ENCODE peak calls at places on chromosome 11, in eight cellular contexts. S is tibial nerve, J is ovary, N is HCT116, E is breast epithelium, K is adrenal gland, C is A549, T is Peyer's patch. P is an unnamed sample.

GRCh38 chr11:126345759-126346585 is 9.5 kb upstream of the ST3GAL4 start:
- DNase-seq in E (no peak), C (no peak), K (peak), N (no peak), T (peak), J (peak), S (no peak), P (peak)

GRCh38 chr11:117815262-117815803 is 9.2 kb downstream of the FXYD2 start:
- DNase-seq in C (no peak), J (no peak), T (no peak), K (peak), S (peak), E (no peak), N (no peak), P (no peak)

GRCh38 chr11:84901986-84902385 is 725.2 kb downstream of the DLG2 start:
- DNase-seq in K (no peak), T (no peak), S (peak), N (no peak), J (no peak), C (no peak), E (no peak), P (no peak)

GRCh38 chr11:8354622-8355417 is 91.1 kb upstream of the LMO1 start:
- DNase-seq in E (no peak), T (peak), K (no peak), J (no peak), C (peak), S (no peak), N (no peak), P (no peak)

GRCh38 chr11:77503006-77503405 is 29.1 kb upstream of the PAK1 start:
- DNase-seq in T (no peak), S (no peak), C (no peak), N (no peak), J (no peak), E (no peak), K (peak), P (peak)

GRCh38 chr11:9957072-9957471 is 293.2 kb downstream of the SWAP70 start:
- DNase-seq in N (no peak), C (no peak), T (no peak), S (no peak), J (no peak), E (no peak), K (no peak), P (no peak)

GRCh38 chr11:86978756-86979608 is 23.8 kb upstream of the FZD4 start:
- DNase-seq in S (peak), E (no peak), T (no peak), K (no peak), N (peak), C (peak), J (no peak), P (peak)

GRCh38 chr11:117458275-117459120 is 130.8 kb downstream of the CEP164 start:
- DNase-seq in J (no peak), S (no peak), N (no peak), C (no peak), T (peak), E (no peak), K (no peak), P (no peak)

GRCh38 chr11:10581481-10582019 is 13.1 kb upstream of the LYVE1 start:
- DNase-seq in E (peak), J (no peak), T (no peak), C (no peak), N (no peak), K (peak), S (peak), P (no peak)

GRCh38 chr11:3021125-3021524 is 29.0 kb upstream of the NAP1L4 start:
- DNase-seq in E (no peak), T (peak), K (no peak), J (no peak), N (peak), S (no peak), C (peak), P (peak)

GRCh38 chr11:126765196-126765595 is 235.4 kb downstream of the KIRREL3 start:
- DNase-seq in E (no peak), K (no peak), T (no peak), J (no peak), N (no peak), S (no peak), C (no peak), P (no peak)

GRCh38 chr11:64238076-64238475 is 2.8 kb upstream of the FKBP2 start:
- DNase-seq in J (peak), S (no peak), C (no peak), N (no peak), T (no peak), E (no peak), K (peak), P (no peak)
- TF ChIP-seq POLR2A in J (no peak), S (no peak), C (no peak), N (no peak), T (no peak), E (no peak), K (no peak), P (no peak)

GRCh38 chr11:11985954-11986949 is 22.2 kb downstream of the DKK3 start:
- DNase-seq in C (no peak), S (no peak), E (no peak), J (no peak), N (no peak), T (no peak), K (no peak), P (no peak)

GRCh38 chr11:11988099-11988651 is 20.3 kb downstream of the DKK3 start:
- DNase-seq in S (no peak), J (no peak), C (peak), T (no peak), K (no peak), E (no peak), N (no peak), P (no peak)

GRCh38 chr11:11985016-11985715 is 23.3 kb downstream of the DKK3 start:
- DNase-seq in K (no peak), S (no peak), N (no peak), E (no peak), T (no peak), J (no peak), C (no peak), P (no peak)

GRCh38 chr11:11988862-11989261 is 19.6 kb downstream of the DKK3 start:
- DNase-seq in T (no peak), K (no peak), N (no peak), C (no peak), E (no peak), J (no peak), S (no peak), P (no peak)

DNA sequence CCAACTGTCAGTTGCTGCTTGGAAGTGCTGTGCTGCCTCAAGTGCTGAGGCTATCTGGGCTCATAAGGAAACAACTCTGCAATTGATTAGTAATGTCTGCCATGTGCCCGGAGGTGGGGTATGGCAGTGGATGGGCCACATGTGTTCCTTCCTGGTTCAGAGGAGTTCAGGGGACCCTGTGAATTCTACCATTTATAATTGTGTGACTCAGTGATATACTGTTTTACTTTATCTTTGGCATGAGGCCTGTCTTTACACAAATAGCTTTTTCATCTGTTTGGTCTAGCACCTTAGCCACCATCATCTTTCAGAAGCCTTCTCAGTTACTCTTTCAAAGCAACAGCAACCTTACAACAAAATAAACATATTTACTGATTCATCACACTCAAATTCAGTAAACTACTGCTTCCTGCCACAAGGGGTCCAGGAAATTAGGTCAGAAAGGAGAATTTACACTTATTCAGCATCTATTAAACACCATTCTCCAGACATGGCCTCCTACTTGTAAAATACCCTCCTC is 20.9 kb downstream of the DKK3 start:
- DNase-seq in J (no peak), E (no peak), T (no peak), N (no peak), C (peak), K (no peak), S (no peak), P (peak)
- TF ChIP-seq POLR2A in J (no peak), E (no peak), T (no peak), N (no peak), C (no peak), K (no peak), S (no peak), P (no peak)

DNA sequence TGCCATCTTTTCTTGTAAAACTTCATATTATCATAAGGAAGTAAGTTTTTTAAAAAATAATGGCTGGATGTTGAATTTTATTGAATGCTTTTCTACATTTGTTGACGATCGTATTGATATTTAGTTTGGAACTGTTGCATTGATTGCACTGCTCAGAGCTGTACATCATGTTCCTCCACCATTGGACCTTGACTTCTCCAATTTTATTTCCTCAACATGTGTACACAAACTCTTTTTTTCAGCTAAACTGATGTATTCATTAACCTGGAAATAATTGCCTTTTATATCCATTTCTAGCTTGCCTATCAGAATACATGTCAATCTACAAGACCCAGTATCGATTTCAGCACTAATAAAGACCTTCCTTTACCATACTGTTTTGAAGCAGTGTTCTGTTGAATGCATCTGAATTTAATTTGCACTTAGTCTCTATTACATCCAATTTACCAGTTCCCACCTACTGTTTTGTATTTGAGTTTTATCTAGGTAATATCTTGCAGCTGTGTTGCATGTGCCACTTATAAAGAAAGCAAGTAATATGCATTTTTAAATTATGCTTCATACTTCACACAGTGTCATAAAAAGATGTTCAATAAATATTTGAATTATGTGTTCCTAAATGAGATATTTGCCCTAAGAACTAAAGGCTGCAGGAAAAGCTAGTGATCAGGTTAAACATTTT is 5.5 kb downstream of the CEP57 start:
- DNase-seq in J (no peak), N (no peak), S (no peak), K (no peak), T (no peak), E (no peak), C (no peak), P (no peak)
- TF ChIP-seq POLR2A in J (no peak), N (no peak), S (no peak), K (no peak), T (no peak), E (no peak), C (no peak), P (no peak)

GRCh38 chr11:130451261-130452019 is 3.0 kb downstream of the ADAMTS15 start:
- DNase-seq in K (no peak), N (no peak), E (no peak), S (peak), C (no peak), J (no peak), T (no peak), P (no peak)

GRCh38 chr11:130449246-130449990 is 973 bp downstream of the ADAMTS15 start:
- DNase-seq in S (no peak), T (no peak), J (no peak), E (no peak), C (no peak), K (no peak), N (no peak), P (no peak)

GRCh38 chr11:130448039-130448415 is 418 bp upstream of the ADAMTS15 start:
- DNase-seq in K (no peak), E (no peak), N (no peak), C (no peak), T (no peak), S (no peak), J (no peak), P (no peak)

GRCh38 chr11:130448416-130449068 is at the start of gene ADAMTS15:
- DNase-seq in E (peak), N (peak), T (peak), S (peak), C (peak), J (peak), K (peak), P (no peak)

GRCh38 chr11:130449996-130450419 is 1.6 kb downstream of the ADAMTS15 start:
- DNase-seq in C (no peak), K (peak), J (peak), E (peak), N (no peak), S (peak), T (peak), P (peak)
- TF ChIP-seq POLR2A in C (no peak), K (no peak), J (no peak), E (no peak), N (no peak), S (no peak), T (no peak), P (no peak)

GRCh38 chr11:68354181-68354872 is 41.9 kb downstream of the LRP5 start:
- DNase-seq in T (peak), C (peak), E (peak), N (peak), J (peak), K (peak), S (peak), P (no peak)
- TF ChIP-seq POLR2A in T (no peak), C (no peak), E (no peak), N (no peak), J (no peak), K (no peak), S (no peak), P (no peak)

GRCh38 chr11:65454696-65455456 is 32.3 kb downstream of the NEAT1 start:
- DNase-seq in E (peak), S (peak), N (peak), C (peak), T (peak), K (peak), J (peak), P (peak)
- TF ChIP-seq POLR2A in E (peak), S (peak), N (peak), C (peak), T (peak), K (peak), J (peak), P (peak)

GRCh38 chr11:31809857-31810778 is 1.0 kb downstream of the PAX6 start:
- DNase-seq in S (no peak), T (peak), J (no peak), N (no peak), K (no peak), C (peak), E (no peak), P (peak)
- TF ChIP-seq POLR2A in S (no peak), T (no peak), J (no peak), N (no peak), K (no peak), C (no peak), E (no peak), P (no peak)

DNA sequence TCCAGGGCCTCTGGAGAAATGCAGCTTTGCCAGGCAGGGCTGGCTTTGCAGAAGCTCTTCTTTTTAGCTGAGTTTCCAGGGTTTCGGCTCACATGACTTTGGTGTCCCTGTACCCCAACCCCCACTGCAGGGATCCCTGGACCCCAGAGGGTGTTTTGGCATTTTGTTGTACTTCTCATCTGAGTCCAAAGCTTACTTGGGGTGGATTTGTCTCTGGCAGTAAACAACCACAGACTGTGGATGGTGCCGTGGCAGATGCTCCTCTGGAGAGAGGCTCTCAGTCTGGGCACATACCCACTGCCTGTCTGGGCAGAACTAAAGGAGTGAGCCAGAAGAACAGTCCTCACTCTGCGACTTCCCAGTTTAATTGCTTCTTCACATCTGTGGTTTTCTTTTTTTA is 49.6 kb downstream of the COMMD9 start:
- DNase-seq in J (no peak), S (no peak), E (no peak), K (no peak), N (no peak), T (no peak), C (no peak), P (no peak)
- TF ChIP-seq POLR2A in J (no peak), S (no peak), E (no peak), K (no peak), N (no peak), T (no peak), C (no peak), P (no peak)

DNA sequence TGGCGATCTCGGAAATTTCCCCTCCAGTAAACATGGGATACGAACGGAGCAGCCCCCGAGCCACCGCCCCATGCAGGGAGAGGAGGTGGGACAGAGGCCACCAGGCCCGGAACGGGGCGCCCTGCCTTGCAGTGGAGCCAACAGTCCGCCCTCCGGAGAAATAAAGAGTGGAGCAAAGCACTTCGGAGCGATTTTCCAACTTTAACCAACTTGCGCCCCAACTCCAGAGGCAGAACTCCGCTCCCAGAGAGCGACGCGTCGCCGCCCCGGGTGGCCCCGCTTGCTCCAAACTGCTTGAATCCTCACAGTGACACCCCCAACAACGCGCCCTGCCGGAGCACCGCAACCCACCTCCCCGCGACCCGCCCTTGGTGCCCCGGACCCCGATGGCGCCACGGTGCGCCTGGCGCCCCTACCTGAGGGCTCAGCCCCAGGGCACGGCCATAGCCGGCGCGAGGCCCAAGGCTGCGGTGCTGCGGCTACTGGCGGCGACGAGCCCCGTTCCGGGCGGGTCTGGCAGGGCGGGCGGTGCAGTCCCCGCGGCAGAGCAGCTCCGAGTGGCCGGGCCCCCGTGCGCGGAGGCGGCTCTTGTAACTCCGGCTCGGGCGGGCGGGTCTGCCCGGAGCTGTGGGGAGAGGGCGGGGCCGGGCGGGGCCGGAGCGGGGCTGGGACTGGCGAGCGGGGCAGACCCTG is at the start of gene AHNAK:
- DNase-seq in T (peak), S (peak), K (peak), E (peak), N (no peak), J (peak), C (peak), P (peak)
- TF ChIP-seq POLR2A in T (peak), S (peak), K (peak), E (no peak), N (peak), J (peak), C (peak), P (no peak)